ENCODE peak calls at places on chromosomes 12 and 14, in eight cellular contexts. One of them, this sample, is unnamed.

GRCh38 chr14:59254146-59254910 is 65.9 kb downstream of the DAAM1 start:
- DNase-seq in RPMI8226: peak
- DNase-seq in AG08395: peak
- DNase-seq in posterior vena cava: peak
- DNase-seq in activated CD8-positive, alpha-beta memory T cell treated with anti-CD3 and anti-CD28 coated beads for 4 hours: no peak
- DNase-seq in substantia nigra: peak
- DNase-seq in activated naive CD4-positive, alpha-beta T cell: no peak
- DNase-seq in NCI-H1436 treated with DMSO at 0.1 percent for 48 hours: no peak
- DNase-seq in this sample: no peak

GRCh38 chr12:78888583-78888982 is 24.0 kb downstream of the SYT1 start:
- DNase-seq in RPMI8226: no peak
- DNase-seq in AG08395: no peak
- DNase-seq in posterior vena cava: no peak
- DNase-seq in activated CD8-positive, alpha-beta memory T cell treated with anti-CD3 and anti-CD28 coated beads for 4 hours: no peak
- DNase-seq in substantia nigra: no peak
- DNase-seq in activated naive CD4-positive, alpha-beta T cell: no peak
- DNase-seq in NCI-H1436 treated with DMSO at 0.1 percent for 48 hours: no peak
- DNase-seq in this sample: peak

GRCh38 chr14:24235804-24236688 is 3.3 kb downstream of the GMPR2 start:
- DNase-seq in RPMI8226: no peak
- DNase-seq in AG08395: no peak
- DNase-seq in posterior vena cava: no peak
- DNase-seq in activated CD8-positive, alpha-beta memory T cell treated with anti-CD3 and anti-CD28 coated beads for 4 hours: no peak
- DNase-seq in substantia nigra: no peak
- DNase-seq in activated naive CD4-positive, alpha-beta T cell: no peak
- DNase-seq in NCI-H1436 treated with DMSO at 0.1 percent for 48 hours: no peak
- DNase-seq in this sample: no peak

GRCh38 chr12:7729683-7730195 is 17.4 kb downstream of the CLEC4C start:
- DNase-seq in RPMI8226: no peak
- DNase-seq in AG08395: no peak
- DNase-seq in posterior vena cava: no peak
- DNase-seq in activated CD8-positive, alpha-beta memory T cell treated with anti-CD3 and anti-CD28 coated beads for 4 hours: no peak
- DNase-seq in substantia nigra: no peak
- DNase-seq in activated naive CD4-positive, alpha-beta T cell: no peak
- DNase-seq in NCI-H1436 treated with DMSO at 0.1 percent for 48 hours: no peak
- DNase-seq in this sample: no peak

GRCh38 chr14:35879654-35880249 is 53.6 kb downstream of the BRMS1L start:
- DNase-seq in RPMI8226: peak
- DNase-seq in AG08395: peak
- DNase-seq in posterior vena cava: no peak
- DNase-seq in activated CD8-positive, alpha-beta memory T cell treated with anti-CD3 and anti-CD28 coated beads for 4 hours: no peak
- DNase-seq in substantia nigra: no peak
- DNase-seq in activated naive CD4-positive, alpha-beta T cell: no peak
- DNase-seq in NCI-H1436 treated with DMSO at 0.1 percent for 48 hours: no peak
- DNase-seq in this sample: no peak

GRCh38 chr14:95192306-95192705 is 35.0 kb upstream of the DICER1 start:
- DNase-seq in RPMI8226: no peak
- DNase-seq in AG08395: no peak
- DNase-seq in posterior vena cava: no peak
- DNase-seq in activated CD8-positive, alpha-beta memory T cell treated with anti-CD3 and anti-CD28 coated beads for 4 hours: no peak
- DNase-seq in substantia nigra: no peak
- DNase-seq in activated naive CD4-positive, alpha-beta T cell: no peak
- DNase-seq in NCI-H1436 treated with DMSO at 0.1 percent for 48 hours: no peak
- DNase-seq in this sample: no peak

GRCh38 chr14:63713765-63714164 is 14.1 kb downstream of the SGPP1 start:
- DNase-seq in RPMI8226: no peak
- DNase-seq in AG08395: peak
- DNase-seq in posterior vena cava: no peak
- DNase-seq in activated CD8-positive, alpha-beta memory T cell treated with anti-CD3 and anti-CD28 coated beads for 4 hours: no peak
- DNase-seq in substantia nigra: no peak
- DNase-seq in activated naive CD4-positive, alpha-beta T cell: no peak
- DNase-seq in NCI-H1436 treated with DMSO at 0.1 percent for 48 hours: no peak
- DNase-seq in this sample: no peak

GRCh38 chr14:106879241-106879640 is 1352.9 kb downstream of the TMEM121 start:
- DNase-seq in RPMI8226: no peak
- DNase-seq in AG08395: no peak
- DNase-seq in posterior vena cava: peak
- DNase-seq in activated CD8-positive, alpha-beta memory T cell treated with anti-CD3 and anti-CD28 coated beads for 4 hours: no peak
- DNase-seq in substantia nigra: no peak
- DNase-seq in activated naive CD4-positive, alpha-beta T cell: no peak
- DNase-seq in NCI-H1436 treated with DMSO at 0.1 percent for 48 hours: no peak
- DNase-seq in this sample: peak

GRCh38 chr12:46921048-46921753 is 95.4 kb upstream of the SLC38A4 start:
- DNase-seq in RPMI8226: no peak
- DNase-seq in AG08395: peak
- DNase-seq in posterior vena cava: no peak
- DNase-seq in activated CD8-positive, alpha-beta memory T cell treated with anti-CD3 and anti-CD28 coated beads for 4 hours: no peak
- DNase-seq in substantia nigra: no peak
- DNase-seq in activated naive CD4-positive, alpha-beta T cell: no peak
- DNase-seq in NCI-H1436 treated with DMSO at 0.1 percent for 48 hours: no peak
- DNase-seq in this sample: no peak

GRCh38 chr14:101503431-101504095 is 57.7 kb upstream of the DIO3 start:
- DNase-seq in RPMI8226: no peak
- DNase-seq in AG08395: no peak
- DNase-seq in posterior vena cava: peak
- DNase-seq in activated CD8-positive, alpha-beta memory T cell treated with anti-CD3 and anti-CD28 coated beads for 4 hours: no peak
- DNase-seq in substantia nigra: no peak
- DNase-seq in activated naive CD4-positive, alpha-beta T cell: no peak
- DNase-seq in NCI-H1436 treated with DMSO at 0.1 percent for 48 hours: no peak
- DNase-seq in this sample: no peak

GRCh38 chr14:34465069-34465859 is 3.2 kb upstream of the SPTSSA start:
- DNase-seq in RPMI8226: peak
- DNase-seq in AG08395: peak
- DNase-seq in posterior vena cava: no peak
- DNase-seq in activated CD8-positive, alpha-beta memory T cell treated with anti-CD3 and anti-CD28 coated beads for 4 hours: no peak
- DNase-seq in substantia nigra: no peak
- DNase-seq in activated naive CD4-positive, alpha-beta T cell: no peak
- DNase-seq in NCI-H1436 treated with DMSO at 0.1 percent for 48 hours: no peak
- DNase-seq in this sample: peak

GRCh38 chr12:3236345-3237153 is 159.4 kb downstream of the TSPAN9 start:
- DNase-seq in RPMI8226: peak
- DNase-seq in AG08395: peak
- DNase-seq in posterior vena cava: no peak
- DNase-seq in activated CD8-positive, alpha-beta memory T cell treated with anti-CD3 and anti-CD28 coated beads for 4 hours: no peak
- DNase-seq in substantia nigra: no peak
- DNase-seq in activated naive CD4-positive, alpha-beta T cell: no peak
- DNase-seq in NCI-H1436 treated with DMSO at 0.1 percent for 48 hours: no peak
- DNase-seq in this sample: peak

GRCh38 chr14:96002511-96002884 is 36.7 kb upstream of the C14orf132 start:
- DNase-seq in RPMI8226: no peak
- DNase-seq in AG08395: no peak
- DNase-seq in posterior vena cava: no peak
- DNase-seq in activated CD8-positive, alpha-beta memory T cell treated with anti-CD3 and anti-CD28 coated beads for 4 hours: no peak
- DNase-seq in substantia nigra: no peak
- DNase-seq in activated naive CD4-positive, alpha-beta T cell: no peak
- DNase-seq in NCI-H1436 treated with DMSO at 0.1 percent for 48 hours: no peak
- DNase-seq in this sample: no peak

GRCh38 chr14:100155881-100156645 is 3.4 kb downstream of the DEGS2 start:
- DNase-seq in RPMI8226: no peak
- DNase-seq in AG08395: no peak
- DNase-seq in posterior vena cava: no peak
- DNase-seq in activated CD8-positive, alpha-beta memory T cell treated with anti-CD3 and anti-CD28 coated beads for 4 hours: no peak
- DNase-seq in substantia nigra: no peak
- DNase-seq in activated naive CD4-positive, alpha-beta T cell: no peak
- DNase-seq in NCI-H1436 treated with DMSO at 0.1 percent for 48 hours: no peak
- DNase-seq in this sample: no peak

GRCh38 chr12:114668905-114669304 is 15.1 kb downstream of the TBX3 start:
- DNase-seq in RPMI8226: no peak
- DNase-seq in AG08395: no peak
- DNase-seq in posterior vena cava: no peak
- DNase-seq in activated CD8-positive, alpha-beta memory T cell treated with anti-CD3 and anti-CD28 coated beads for 4 hours: no peak
- DNase-seq in substantia nigra: no peak
- DNase-seq in activated naive CD4-positive, alpha-beta T cell: no peak
- DNase-seq in NCI-H1436 treated with DMSO at 0.1 percent for 48 hours: no peak
- DNase-seq in this sample: no peak

GRCh38 chr12:115224031-115224430 is 540.1 kb upstream of the TBX3 start:
- DNase-seq in RPMI8226: no peak
- DNase-seq in AG08395: no peak
- DNase-seq in posterior vena cava: no peak
- DNase-seq in activated CD8-positive, alpha-beta memory T cell treated with anti-CD3 and anti-CD28 coated beads for 4 hours: no peak
- DNase-seq in substantia nigra: no peak
- DNase-seq in activated naive CD4-positive, alpha-beta T cell: no peak
- DNase-seq in NCI-H1436 treated with DMSO at 0.1 percent for 48 hours: no peak
- DNase-seq in this sample: no peak

GRCh38 chr14:22650046-22650739 is 6.0 kb upstream of the OR6J1 start:
- DNase-seq in RPMI8226: no peak
- DNase-seq in AG08395: no peak
- DNase-seq in posterior vena cava: no peak
- DNase-seq in activated CD8-positive, alpha-beta memory T cell treated with anti-CD3 and anti-CD28 coated beads for 4 hours: no peak
- DNase-seq in substantia nigra: no peak
- DNase-seq in activated naive CD4-positive, alpha-beta T cell: no peak
- DNase-seq in NCI-H1436 treated with DMSO at 0.1 percent for 48 hours: no peak
- DNase-seq in this sample: no peak